ENCODE peak calls at places on chromosomes 7 and 10, in seven cellular contexts. E, A, U, N, F, W and S are unnamed samples. For H3K27me3, the result is how much of the 10 kb centered on the place peaks cover.

GRCh38 chr10:72297281-72297967 is 23.7 kb downstream of the DDIT4 start:
- DNase-seq in E (peak), A (peak), U (peak), N (peak), F (peak), W (peak), S (peak)

GRCh38 chr10:119254355-119254754 is 47.0 kb downstream of the GRK5 start:
- DNase-seq in E (no peak), A (no peak), U (no peak), N (no peak), F (no peak), W (no peak), S (no peak)

GRCh38 chr10:77458986-77459590 is 178.5 kb downstream of the KCNMA1 start:
- DNase-seq in E (no peak), A (no peak), U (no peak), N (peak), F (no peak), W (peak), S (no peak)

GRCh38 chr10:79498431-79498830 is 13.9 kb upstream of the EIF5AL1 start:
- DNase-seq in E (no peak), A (no peak), U (no peak), N (no peak), F (no peak), W (no peak), S (no peak)

GRCh38 chr7:101880536-101881443 is 63.4 kb downstream of the CUX1 start:
- DNase-seq in E (no peak), A (no peak), U (no peak), N (peak), F (no peak), W (peak), S (no peak)

GRCh38 chr10:58028597-58029366 is 238.9 kb downstream of the IPMK start:
- DNase-seq in E (no peak), A (no peak), U (no peak), N (peak), F (no peak), W (peak), S (no peak)

GRCh38 chr10:62426086-62426485 is 51.9 kb downstream of the ZNF365 start:
- DNase-seq in E (no peak), A (no peak), U (no peak), N (no peak), F (no peak), W (peak), S (no peak)

GRCh38 chr10:114551310-114551972 is 106.6 kb downstream of the ABLIM1 start:
- DNase-seq in E (peak), A (peak), U (peak), N (peak), F (no peak), W (no peak), S (no peak)

GRCh38 chr7:150940446-150941102 is 37.5 kb downstream of the KCNH2 start:
- DNase-seq in E (no peak), A (no peak), U (no peak), N (no peak), F (no peak), W (no peak), S (no peak)

GRCh38 chr7:22544245-22544644 is 44.3 kb upstream of the STEAP1B start:
- DNase-seq in E (no peak), A (no peak), U (no peak), N (no peak), F (no peak), W (no peak), S (no peak)

GRCh38 chr7:78151229-78151628 is 352.7 kb downstream of the PHTF2 start:
- DNase-seq in E (no peak), A (no peak), U (no peak), N (peak), F (no peak), W (no peak), S (no peak)

GRCh38 chr10:27241640-27242472 is 1.3 kb upstream of the ACBD5 start:
- DNase-seq in E (peak), A (peak), U (peak), N (peak), F (peak), W (peak), S (peak)

GRCh38 chr10:113329121-113329596 is 223.7 kb upstream of the HABP2 start:
- DNase-seq in E (no peak), A (no peak), U (no peak), N (peak), F (no peak), W (peak), S (no peak)

GRCh38 chr7:55961994-55962393 is 2.4 kb upstream of the NIPSNAP2 start:
- DNase-seq in E (no peak), A (no peak), U (no peak), N (no peak), F (no peak), W (no peak), S (no peak)

GRCh38 chr7:17408245-17408903 is 109.9 kb downstream of the AHR start:
- DNase-seq in E (peak), A (peak), U (peak), N (peak), F (no peak), W (peak), S (no peak)

GRCh38 chr10:3924344-3924743 is 139.3 kb upstream of the KLF6 start:
- DNase-seq in E (no peak), A (no peak), U (no peak), N (peak), F (no peak), W (peak), S (no peak)

GRCh38 chr10:340646-341045 is 205.4 kb downstream of the ZMYND11 start:
- DNase-seq in E (no peak), A (no peak), U (no peak), N (no peak), F (no peak), W (no peak), S (no peak)

GRCh38 chr10:15719062-15719898 is 442 bp downstream of the ITGA8 start:
- DNase-seq in E (peak), A (peak), U (no peak), N (peak), F (no peak), W (no peak), S (no peak)

GRCh38 chr7:143391462-143392404 is 10.6 kb downstream of the ZYX start:
- DNase-seq in E (no peak), A (peak), U (no peak), N (peak), F (no peak), W (no peak), S (no peak)

GRCh38 chr7:126803060-126803665 is 449.6 kb downstream of the GRM8 start:
- DNase-seq in E (peak), A (no peak), U (peak), N (peak), F (no peak), W (peak), S (no peak)

GRCh38 chr7:87876759-87877234 is 504 bp downstream of the DBF4 start:
- DNase-seq in E (peak), A (peak), U (peak), N (peak), F (peak), W (peak), S (peak)

GRCh38 chr10:8026349-8027259 is 27.9 kb upstream of the GATA3 start:
- DNase-seq in E (no peak), A (no peak), U (no peak), N (no peak), F (no peak), W (peak), S (no peak)
- H3K4me3 ChIP-seq in E (no peak), A (no peak), U (no peak), N (no peak), F (no peak), W (peak), S (peak)

GRCh38 chr7:129143724-129144094 is 798 bp upstream of the TSPAN33 start:
- DNase-seq in E (no peak), A (no peak), U (no peak), N (no peak), F (no peak), W (no peak), S (no peak)
- H3K27me3 ChIP-seq in E (under half), A (under half), U (under half), N (under half), F (under half), W (under half), S (under half)

DNA sequence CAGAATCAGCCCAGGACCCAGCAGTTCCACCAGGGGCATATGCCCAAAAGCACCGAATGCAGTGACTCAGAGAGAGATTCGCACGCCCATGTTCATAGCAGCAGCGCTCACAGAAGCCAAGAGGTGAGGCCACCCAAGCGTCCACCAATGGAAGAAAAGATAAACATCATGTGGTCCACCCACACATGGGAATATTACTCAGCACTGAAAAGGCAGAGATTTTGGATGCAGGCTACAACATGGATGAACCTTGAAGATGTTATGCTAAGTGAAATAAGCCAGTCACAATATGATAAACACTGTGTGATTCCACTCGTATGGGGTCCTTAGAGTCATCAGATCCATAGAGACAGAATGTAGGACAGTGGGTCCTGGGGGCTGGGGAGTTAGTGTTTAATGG is 427.4 kb downstream of the DNAJB6 start:
- DNase-seq in E (no peak), A (no peak), U (no peak), N (no peak), F (no peak), W (no peak), S (no peak)
- H3K4me3 ChIP-seq in E (no peak), A (no peak), U (no peak), N (no peak), F (no peak), W (no peak), S (no peak)

DNA sequence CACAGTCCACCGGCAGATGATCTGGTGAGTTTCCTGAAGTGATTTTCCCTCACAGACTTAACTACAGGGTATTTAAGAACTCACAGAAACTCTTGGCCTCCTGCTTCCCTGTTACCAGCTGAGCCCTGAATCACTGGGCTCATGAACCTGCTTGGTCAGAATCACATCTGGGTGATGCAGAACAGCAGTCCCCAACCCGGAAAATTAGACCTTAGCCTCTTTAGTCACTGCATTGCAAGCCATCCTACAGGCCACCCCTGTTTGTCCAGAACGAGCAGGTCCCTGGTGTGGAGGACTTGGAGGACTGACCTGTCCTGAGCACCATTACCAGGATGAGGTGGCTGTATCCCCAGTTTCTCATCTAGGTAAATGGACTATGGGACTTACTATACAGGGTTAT is 539.2 kb downstream of the TNS3 start:
- DNase-seq in E (no peak), A (no peak), U (no peak), N (no peak), F (no peak), W (no peak), S (no peak)
- H3K27me3 ChIP-seq in E (under half), A (under half), U (under half), N (under half), F (under half), W (under half), S (under half)

DNA sequence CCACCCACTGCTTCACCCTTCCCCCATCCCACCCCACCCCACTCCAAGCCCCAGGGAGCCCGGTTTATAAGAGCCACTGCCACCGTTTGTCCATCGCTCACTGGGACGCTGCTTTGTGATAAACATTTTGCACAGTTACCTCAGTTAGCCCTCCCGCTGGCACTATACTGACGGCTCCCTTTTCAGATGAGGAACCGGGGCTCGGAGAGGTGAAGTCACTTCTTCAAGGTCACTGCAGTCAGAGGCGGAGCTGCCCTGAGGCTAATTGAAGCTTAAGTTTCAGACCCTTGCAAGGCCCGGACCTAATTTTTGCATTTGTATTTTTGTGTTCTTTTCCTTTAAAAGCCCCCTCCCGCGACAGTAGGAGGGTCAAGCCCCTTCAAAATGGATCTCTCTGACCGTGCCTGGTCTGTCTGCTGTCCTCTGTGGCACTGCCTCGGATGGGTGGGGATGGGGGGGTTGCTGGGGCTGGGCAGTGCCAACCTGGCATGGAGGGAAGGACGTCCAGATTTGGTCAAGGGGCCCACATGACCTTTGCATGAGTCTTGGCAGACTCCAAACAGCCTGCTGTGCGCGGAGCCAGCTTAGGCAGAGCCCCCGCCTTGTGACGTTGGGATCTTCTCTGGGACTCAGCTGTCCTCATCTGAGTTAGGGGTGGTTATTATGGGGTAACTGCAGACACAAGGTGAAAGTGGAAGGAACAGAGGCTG is 17.7 kb upstream of the NODAL start:
- DNase-seq in E (no peak), A (peak), U (no peak), N (no peak), F (no peak), W (no peak), S (no peak)
- H3K4me3 ChIP-seq in E (no peak), A (peak), U (no peak), N (no peak), F (no peak), W (no peak), S (no peak)

GRCh38 chr7:2922271-2922691 is 78.2 kb upstream of the GNA12 start:
- DNase-seq in E (no peak), A (no peak), U (no peak), N (no peak), F (no peak), W (no peak), S (no peak)

GRCh38 chr7:2921748-2922147 is 77.6 kb upstream of the GNA12 start:
- DNase-seq in E (no peak), A (no peak), U (no peak), N (no peak), F (no peak), W (peak), S (no peak)

GRCh38 chr7:2920041-2920440 is 75.9 kb upstream of the GNA12 start:
- DNase-seq in E (no peak), A (no peak), U (no peak), N (no peak), F (no peak), W (no peak), S (no peak)

GRCh38 chr7:2922866-2923265 is 78.8 kb upstream of the GNA12 start:
- DNase-seq in E (no peak), A (no peak), U (no peak), N (no peak), F (no peak), W (no peak), S (no peak)

GRCh38 chr7:2920956-2921708 is 77.0 kb upstream of the GNA12 start:
- DNase-seq in E (no peak), A (no peak), U (no peak), N (no peak), F (no peak), W (peak), S (no peak)
- H3K27me3 ChIP-seq in E (under half), A (under half), U (under half), N (under half), F (under half), W (under half), S (under half)

DNA sequence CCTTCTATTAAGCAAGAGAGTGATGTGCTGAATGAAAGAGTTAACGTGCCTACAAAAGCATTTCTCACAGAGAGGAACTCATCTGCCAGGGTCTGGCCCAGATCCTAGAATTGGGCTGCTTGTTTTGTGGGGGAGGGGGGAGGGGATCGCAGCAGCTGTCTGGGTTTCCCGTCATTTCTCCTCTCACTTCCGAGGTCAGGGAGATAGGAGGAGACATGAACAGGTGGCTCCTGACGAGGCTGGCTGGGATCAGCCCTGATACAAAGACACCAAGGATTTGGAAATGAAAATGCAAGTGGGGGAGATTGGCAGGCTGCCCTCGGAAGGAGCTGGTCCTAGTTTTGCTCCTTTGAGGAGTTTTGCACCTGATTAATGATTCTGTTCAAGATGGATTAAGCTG is 86.7 kb upstream of the KMT2C start:
- DNase-seq in E (no peak), A (peak), U (no peak), N (peak), F (no peak), W (no peak), S (no peak)
- H3K4me3 ChIP-seq in E (no peak), A (peak), U (peak), N (no peak), F (no peak), W (no peak), S (no peak)

GRCh38 chr10:90960355-90960814 is 39.5 kb upstream of the ANKRD1 start:
- DNase-seq in E (peak), A (no peak), U (no peak), N (peak), F (no peak), W (peak), S (no peak)
- H3K27me3 ChIP-seq in E (under half), A (under half), U (under half), N (under half), F (under half), W (under half), S (under half)